ENCODE peak calls at places on chromosomes 11 and 22, in six cellular contexts. S is cardiac muscle cell, Z is psoas muscle, L is astrocyte, O is tibial artery, V is body of pancreas. A is an unnamed sample.

GRCh38 chr22:44972363-44973083 is 37.3 kb downstream of the PHF21B start:
- DNase-seq in S (no peak), V (no peak), Z (no peak), L (no peak), O (no peak), A (no peak)

GRCh38 chr11:108131993-108132392 is 10.6 kb downstream of the ACAT1 start:
- DNase-seq in Z (no peak), V (no peak), S (no peak), O (no peak), L (no peak), A (no peak)

GRCh38 chr11:116694815-116695590 is 77.8 kb downstream of the BUD13 start:
- DNase-seq in V (no peak), L (no peak), Z (no peak), O (peak; percentile 41), S (no peak), A (no peak)

GRCh38 chr11:78646564-78647185 is 72.0 kb upstream of the NARS2 start:
- DNase-seq in Z (peak; percentile 21), V (peak; percentile 71), L (peak; percentile 17), O (no peak), S (peak; percentile 69), A (peak; percentile 26)

GRCh38 chr11:19110290-19110689 is 6.7 kb upstream of the ZDHHC13 start:
- DNase-seq in O (no peak), L (no peak), Z (peak; percentile 46), S (no peak), V (peak; percentile 65), A (no peak)

GRCh38 chr22:48605856-48606255 is 1221.8 kb downstream of the BRD1 start:
- DNase-seq in O (no peak), S (no peak), L (no peak), Z (no peak), V (peak; percentile 56), A (no peak)

GRCh38 chr11:82960000-82960778 is 58.7 kb downstream of the DDIAS start:
- DNase-seq in V (no peak), Z (no peak), S (no peak), O (no peak), L (no peak), A (no peak)

GRCh38 chr11:64832467-64833197 is 11.8 kb downstream of the CDC42BPG start:
- DNase-seq in V (no peak), S (no peak), O (no peak), L (no peak), Z (no peak), A (no peak)

DNA sequence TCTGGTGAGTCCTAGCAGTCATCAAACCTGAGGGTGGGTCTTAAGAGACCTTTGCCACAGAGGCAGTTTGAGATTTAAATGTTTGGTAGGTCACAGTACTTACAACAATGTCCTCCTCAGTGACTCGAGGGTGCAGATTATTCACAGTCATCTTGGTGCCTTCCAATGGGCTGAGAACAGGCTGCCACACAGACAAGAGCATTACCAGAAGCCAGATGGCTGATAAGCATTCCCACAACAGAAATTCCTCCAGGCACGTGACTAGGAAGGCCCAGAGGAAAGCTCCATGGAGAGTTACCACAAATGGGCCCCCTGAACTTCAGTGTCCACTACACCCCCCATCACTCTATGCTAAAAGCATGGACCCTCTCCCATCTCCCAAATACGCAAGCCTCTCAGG is 19.2 kb downstream of the POLDIP3 start:
- DNase-seq in S (peak; percentile 75), L (peak; percentile 18), O (no peak), Z (no peak), V (no peak), A (no peak)
- H3K36me3 ChIP-seq in S (peaks cover 68% of the 10 kb centered on the region), L (peaks cover 61% of the 10 kb centered on the region), O (peaks cover 90% of the 10 kb centered on the region), Z (peaks cover 100% of the 10 kb centered on the region), V (peaks cover 50% of the 10 kb centered on the region), A (peaks cover 40% of the 10 kb centered on the region)

DNA sequence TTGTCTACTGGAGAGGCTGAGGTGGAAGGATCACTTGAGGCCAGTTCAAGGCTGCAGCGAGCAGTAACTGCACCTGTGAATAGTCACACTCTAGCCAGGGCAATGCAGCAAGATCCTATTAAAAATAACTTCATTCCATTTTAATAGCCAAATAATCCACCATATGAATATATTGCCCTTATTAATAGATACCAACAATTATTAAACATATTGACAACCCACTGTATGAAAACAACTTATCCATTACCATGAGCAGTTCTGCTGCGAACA is 10.4 kb downstream of the GATD1 start:
- DNase-seq in Z (no peak), L (no peak), V (no peak), O (no peak), S (no peak), A (no peak)
- H3K36me3 ChIP-seq in Z (peaks cover 89% of the 10 kb centered on the region), L (peaks cover 14% of the 10 kb centered on the region), V (peaks cover 14% of the 10 kb centered on the region), O (peaks cover 19% of the 10 kb centered on the region), S (peaks cover 22% of the 10 kb centered on the region), A (peaks cover 11% of the 10 kb centered on the region)

DNA sequence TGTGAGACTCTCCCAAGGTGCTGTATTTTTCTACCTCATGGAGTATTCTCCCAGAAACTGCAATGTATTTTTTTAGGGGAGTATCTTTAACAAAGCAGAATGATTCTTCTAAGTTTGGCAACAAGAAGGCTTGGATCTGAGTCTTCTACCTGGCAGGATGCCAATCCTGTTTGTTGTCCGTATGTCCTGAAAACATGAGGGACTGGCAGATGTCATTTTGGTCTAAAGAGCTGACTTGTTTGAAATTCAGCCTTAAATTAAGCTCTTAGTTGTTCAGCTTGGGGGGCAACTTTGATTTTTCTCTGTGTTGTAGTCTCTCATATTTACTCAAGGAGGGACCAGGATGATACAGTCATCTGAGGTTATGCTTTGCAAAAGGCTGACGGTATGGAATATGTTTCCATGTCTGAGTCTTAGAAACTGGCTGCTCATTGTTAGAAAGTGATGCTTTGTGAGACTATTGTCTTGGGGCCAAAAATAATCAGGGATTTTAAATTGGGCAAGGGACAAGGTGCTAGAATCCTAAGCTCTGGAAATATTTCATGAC is 9.3 kb downstream of the MRPL16 start:
- DNase-seq in V (no peak), O (no peak), L (no peak), S (no peak), Z (no peak), A (no peak)
- H3K36me3 ChIP-seq in V (peaks cover 13% of the 10 kb centered on the region), O (peaks cover 29% of the 10 kb centered on the region), L (peaks cover 7% of the 10 kb centered on the region), S (peaks cover 24% of the 10 kb centered on the region), Z (peaks cover 83% of the 10 kb centered on the region), A (no peaks in the 10 kb centered on the region)

GRCh38 chr11:73760680-73761402 is at the start of gene RAB6A:
- DNase-seq in L (peak; percentile 97), Z (peak; percentile 100), V (peak; percentile 100), O (peak; percentile 100), S (peak; percentile 100), A (peak; percentile 99)
- H3K36me3 ChIP-seq in L (no peaks in the 10 kb centered on the region), Z (no peaks in the 10 kb centered on the region), V (no peaks in the 10 kb centered on the region), O (no peaks in the 10 kb centered on the region), S (no peaks in the 10 kb centered on the region), A (no peaks in the 10 kb centered on the region)

GRCh38 chr11:991034-991433 is 45.5 kb downstream of the MUC6 start:
- DNase-seq in V (no peak), S (no peak), L (no peak), Z (no peak), O (no peak), A (no peak)

GRCh38 chr11:993632-994167 is 42.8 kb downstream of the MUC6 start:
- DNase-seq in V (no peak), L (no peak), O (no peak), S (no peak), Z (no peak), A (no peak)

GRCh38 chr11:991711-992307 is 44.7 kb downstream of the MUC6 start:
- DNase-seq in Z (no peak), S (no peak), L (no peak), V (no peak), O (no peak), A (no peak)

GRCh38 chr11:993141-993540 is 43.4 kb downstream of the MUC6 start:
- DNase-seq in S (no peak), Z (no peak), L (no peak), O (no peak), V (no peak), A (no peak)

DNA sequence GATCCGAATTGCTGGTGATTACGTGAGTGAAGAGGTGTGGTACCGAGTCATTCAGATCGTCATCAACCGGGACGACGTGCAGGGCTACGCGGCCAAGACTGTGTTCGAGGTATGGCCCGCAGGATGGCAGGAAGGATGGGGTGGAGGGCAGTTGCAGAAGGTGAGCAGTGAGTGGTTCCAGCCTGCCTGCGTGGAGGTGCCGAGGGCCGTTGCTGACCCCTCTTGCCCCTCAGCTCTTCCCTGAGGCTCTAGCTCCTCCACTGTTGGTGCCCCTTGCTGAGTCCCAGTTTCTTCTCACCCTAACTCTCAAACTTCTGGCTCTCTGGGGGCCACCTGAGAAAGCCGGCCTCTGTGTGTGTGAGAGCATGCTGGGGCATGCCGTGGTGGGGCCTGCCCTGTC is 43.9 kb downstream of the MUC6 start:
- DNase-seq in O (no peak), Z (no peak), S (no peak), L (no peak), V (no peak), A (no peak)
- H3K36me3 ChIP-seq in O (peaks cover 57% of the 10 kb centered on the region), Z (peaks cover 65% of the 10 kb centered on the region), S (peaks cover 27% of the 10 kb centered on the region), L (no peaks in the 10 kb centered on the region), V (peaks cover 29% of the 10 kb centered on the region), A (peaks cover 35% of the 10 kb centered on the region)

GRCh38 chr11:57741132-57742086 is at the start of gene SELENOH:
- DNase-seq in L (peak; percentile 97), S (peak; percentile 97), O (peak; percentile 98), V (peak; percentile 98), Z (peak; percentile 96), A (peak; percentile 88)

GRCh38 chr11:57745206-57745605 is 3.9 kb downstream of the SELENOH start:
- DNase-seq in V (no peak), L (no peak), Z (no peak), O (no peak), S (no peak), A (no peak)

GRCh38 chr11:57746920-57747319 is 4.7 kb downstream of the BTBD18 start:
- DNase-seq in O (no peak), V (no peak), L (no peak), S (no peak), Z (no peak), A (no peak)

GRCh38 chr11:57742087-57742452 is 779 bp downstream of the SELENOH start:
- DNase-seq in V (no peak), O (no peak), S (no peak), L (no peak), Z (no peak), A (no peak)

GRCh38 chr11:57744386-57744785 is 3.1 kb downstream of the SELENOH start:
- DNase-seq in Z (no peak), V (no peak), S (no peak), O (no peak), L (no peak), A (no peak)
- H3K36me3 ChIP-seq in Z (peaks cover 68% of the 10 kb centered on the region), V (no peaks in the 10 kb centered on the region), S (peaks cover 26% of the 10 kb centered on the region), O (peaks cover 23% of the 10 kb centered on the region), L (peaks cover 14% of the 10 kb centered on the region), A (peaks cover 64% of the 10 kb centered on the region)

GRCh38 chr22:37854946-37855345 is 5.7 kb downstream of the EIF3L start:
- DNase-seq in S (no peak), V (peak; percentile 84), O (no peak), L (no peak), Z (no peak), A (no peak)

GRCh38 chr22:37852418-37852817 is 3.2 kb downstream of the EIF3L start:
- DNase-seq in O (no peak), Z (no peak), V (no peak), S (no peak), L (no peak), A (no peak)

GRCh38 chr22:37848587-37849088 is 581 bp upstream of the EIF3L start:
- DNase-seq in L (no peak), V (no peak), S (no peak), O (no peak), Z (no peak), A (no peak)

GRCh38 chr22:37849089-37849751 is at the start of gene EIF3L:
- DNase-seq in L (peak; percentile 78), V (peak; percentile 91), S (peak; percentile 93), Z (peak; percentile 89), O (peak; percentile 94), A (peak; percentile 77)

GRCh38 chr22:37850801-37851200 is 1.6 kb downstream of the EIF3L start:
- DNase-seq in L (no peak), V (no peak), Z (no peak), O (no peak), S (no peak), A (no peak)
- H3K36me3 ChIP-seq in L (peaks cover 45% of the 10 kb centered on the region), V (peaks cover 11% of the 10 kb centered on the region), Z (peaks cover 56% of the 10 kb centered on the region), O (peaks cover 27% of the 10 kb centered on the region), S (peaks cover 48% of the 10 kb centered on the region), A (no peaks in the 10 kb centered on the region)

A was measured in tibial nerve.